ENCODE peak calls at places on chromosomes 11 and 22, in eight cellular contexts. R is GM04504; A is activated CD8-positive, alpha-beta memory T cell treated with anti-CD3 and anti-CD28 coated beads, Interleukin-2, amount 50 U/mL, for 4 hours; L is left cardiac atrium; U is transverse colon; I is IMR-90; X is activated gamma-delta T cell treated with anti-CD3 and anti-CD28 coated beads, Interleukin-2, amount 50 U/mL, for 16 hours; M is GM13976. B is an unnamed sample.
A peak's percentile ranks its signal among the peaks of the same experiment; 100 is the strongest.

GRCh38 chr22:45731798-45732495 is 60.3 kb downstream of the ATXN10 start:
- DNase-seq in R (no peak), X (no peak), A (no peak), M (no peak), I (peak; percentile 47), U (no peak), L (no peak), B (no peak)

GRCh38 chr11:33696931-33697638 is 3.5 kb downstream of the C11orf91 start:
- DNase-seq in R (no peak), M (no peak), A (no peak), U (no peak), I (no peak), L (no peak), X (no peak), B (no peak)

GRCh38 chr22:38971202-38971601 is 10.9 kb upstream of the APOBEC3B start:
- DNase-seq in I (no peak), U (no peak), R (no peak), A (no peak), L (no peak), X (no peak), M (no peak), B (no peak)

GRCh38 chr11:87491381-87491780 is 453.6 kb downstream of the TMEM135 start:
- DNase-seq in R (no peak), L (no peak), I (no peak), X (no peak), U (no peak), A (no peak), M (no peak), B (no peak)

GRCh38 chr11:113082501-113082900 is 121.3 kb downstream of the NCAM1 start:
- DNase-seq in U (no peak), R (no peak), M (no peak), A (no peak), I (no peak), X (no peak), L (no peak), B (no peak)

GRCh38 chr11:30772908-30773307 is 186.8 kb upstream of the MPPED2 start:
- DNase-seq in R (no peak), X (no peak), M (no peak), L (no peak), A (no peak), U (no peak), I (no peak), B (no peak)

GRCh38 chr11:96105944-96106343 is 182.0 kb upstream of the MTMR2 start:
- DNase-seq in R (no peak), I (no peak), A (no peak), M (no peak), L (no peak), U (no peak), X (no peak), B (no peak)

GRCh38 chr11:76695133-76695532 is 24.6 kb upstream of the LRRC32 start:
- DNase-seq in U (no peak), X (no peak), R (no peak), I (no peak), L (no peak), M (no peak), A (no peak), B (no peak)

GRCh38 chr11:130070109-130070828 is 575 bp downstream of the APLP2 start:
- DNase-seq in M (peak; percentile 75), I (peak; percentile 13), R (no peak), A (peak; percentile 46), U (peak; percentile 52), L (peak; percentile 60), X (peak; percentile 27), B (peak; percentile 54)

GRCh38 chr11:12693485-12694181 is 19.4 kb downstream of the TEAD1 start:
- DNase-seq in X (no peak), R (peak; percentile 90), L (peak; percentile 65), M (no peak), I (peak; percentile 99), U (peak; percentile 54), A (no peak), B (no peak)

GRCh38 chr22:42185915-42186439 is 55.4 kb upstream of the CYP2D6 start:
- DNase-seq in A (no peak), X (no peak), L (no peak), R (no peak), U (no peak), M (no peak), I (no peak), B (no peak)

GRCh38 chr22:47044722-47045545 is 282.5 kb downstream of the TBC1D22A start:
- DNase-seq in I (no peak), M (no peak), R (no peak), L (no peak), A (no peak), X (no peak), U (no peak), B (no peak)

GRCh38 chr11:45879803-45880685 is 5.4 kb upstream of the MAPK8IP1 start:
- DNase-seq in L (no peak), M (no peak), R (no peak), X (no peak), I (peak; percentile 22), A (no peak), U (no peak), B (no peak)

B was measured in activated CD4-positive, CD25-positive, alpha-beta regulatory T cell treated with anti-CD3 and anti-CD28 coated beads, Interleukin-2, amount 50 U/mL, for 72 hours.